ENCODE peak calls at places on chromosomes 6 and 20, in four cellular contexts. A is activated CD4-positive, alpha-beta T cell treated with anti-CD3 and anti-CD28 coated beads, Interleukin-2, amount 50 U/mL, for 1 hour; S is NCI-H146; C is AG04450. R is an unnamed sample.

GRCh38 chr6:157840776-157841175 is 17.7 kb downstream of the SNX9 start:
- DNase-seq in S (no peak), C (peak), A (no peak), R (no peak)

GRCh38 chr6:89347825-89348224 is 4.7 kb downstream of the UBE2J1 start:
- DNase-seq in C (no peak), S (no peak), A (no peak), R (peak)

GRCh38 chr20:25082498-25082873 is 545 bp upstream of the VSX1 start:
- DNase-seq in A (no peak), S (no peak), C (no peak), R (no peak)

GRCh38 chr6:25012657-25013056 is 76.9 kb upstream of the RIPOR2 start:
- DNase-seq in A (no peak), S (no peak), C (no peak), R (no peak)

GRCh38 chr6:150352321-150353296 is 16.2 kb upstream of the IYD start:
- DNase-seq in A (no peak), S (no peak), C (no peak), R (no peak)

GRCh38 chr6:126826315-126826714 is 292.2 kb upstream of the RSPO3 start:
- DNase-seq in C (no peak), A (no peak), S (no peak), R (no peak)

GRCh38 chr20:47561603-47562583 is 60.2 kb downstream of the NCOA3 start:
- DNase-seq in S (no peak), A (no peak), C (no peak), R (no peak)

GRCh38 chr6:125930810-125931418 is 25.7 kb upstream of the HINT3 start:
- DNase-seq in A (no peak), S (no peak), C (peak), R (no peak)

GRCh38 chr20:8292793-8293192 is 160.7 kb downstream of the PLCB1 start:
- DNase-seq in S (no peak), A (no peak), C (no peak), R (no peak)

GRCh38 chr20:21099653-21100589 is 6.2 kb downstream of the LINC00237 start:
- DNase-seq in A (no peak), S (peak), C (no peak), R (peak)